ENCODE peak calls at places on chromosomes 13 and 19, in ten cellular contexts. B is AG20443; D is NCI-H1048; U is PC-9; Q is midbrain; R is stimulated activated CD8-positive, alpha-beta memory T cell treated with anti-CD3 and anti-CD28 coated beads, Interleukin-7, amount 100 ng/mL, for 1 hour; E is frontal cortex; P is NCI-H187; O is GM10248; F is NCI-H774. N is an unnamed sample.

GRCh38 chr13:44921931-44922758 is 67.1 kb downstream of the NUFIP1 start:
- DNase-seq in B (peak), D (no peak), U (peak), Q (no peak), R (no peak), E (no peak), P (no peak), O (no peak), F (peak), N (no peak)

GRCh38 chr13:30422056-30422914 is at the start of gene UBE2L5:
- DNase-seq in B (peak), D (peak), U (peak), Q (peak), R (peak), E (peak), P (peak), O (peak), F (peak), N (peak)

GRCh38 chr13:49855930-49856329 is 63.4 kb upstream of the KPNA3 start:
- DNase-seq in B (no peak), D (no peak), U (no peak), Q (no peak), R (no peak), E (no peak), P (no peak), O (no peak), F (no peak), N (no peak)

GRCh38 chr19:814108-815078 is 7.4 kb downstream of the PLPPR3 start:
- DNase-seq in B (no peak), D (no peak), U (no peak), Q (no peak), R (no peak), E (no peak), P (no peak), O (no peak), F (no peak), N (no peak)

GRCh38 chr13:99916366-99917103 is 55.0 kb downstream of the ZIC5 start:
- DNase-seq in B (peak), D (peak), U (peak), Q (peak), R (no peak), E (peak), P (peak), O (peak), F (peak), N (no peak)

GRCh38 chr19:41795031-41795461 is 1.3 kb upstream of the CEACAM3 start:
- DNase-seq in B (no peak), D (peak), U (no peak), Q (peak), R (peak), E (no peak), P (peak), O (peak), F (peak), N (peak)

GRCh38 chr13:97212540-97213146 is 9.5 kb upstream of the MBNL2 start:
- DNase-seq in B (peak), D (no peak), U (peak), Q (peak), R (no peak), E (no peak), P (no peak), O (peak), F (peak), N (no peak)

GRCh38 chr19:49441210-49441959 is at the start of gene SLC17A7:
- DNase-seq in B (peak), D (no peak), U (no peak), Q (no peak), R (no peak), E (no peak), P (no peak), O (peak), F (no peak), N (no peak)

GRCh38 chr13:74910399-74910798 is 571.6 kb downstream of the TBC1D4 start:
- DNase-seq in B (no peak), D (no peak), U (no peak), Q (no peak), R (no peak), E (no peak), P (no peak), O (no peak), F (no peak), N (no peak)

GRCh38 chr19:41939861-41940442 is 11.7 kb upstream of the ERFL start:
- DNase-seq in B (peak), D (no peak), U (no peak), Q (no peak), R (no peak), E (no peak), P (no peak), O (peak), F (peak), N (no peak)

GRCh38 chr13:93819331-93819730 is 592.7 kb downstream of the GPC6 start:
- DNase-seq in B (no peak), D (no peak), U (no peak), Q (no peak), R (no peak), E (no peak), P (no peak), O (no peak), F (no peak), N (no peak)

GRCh38 chr19:29678484-29679106 is 13.3 kb downstream of the PLEKHF1 start:
- DNase-seq in B (no peak), D (no peak), U (no peak), Q (peak), R (no peak), E (no peak), P (no peak), O (no peak), F (no peak), N (no peak)

GRCh38 chr19:58328999-58329398 is 2.2 kb downstream of the ZSCAN22 start:
- DNase-seq in B (no peak), D (no peak), U (no peak), Q (no peak), R (no peak), E (no peak), P (no peak), O (no peak), F (no peak), N (no peak)

GRCh38 chr13:25862156-25862555 is 189.7 kb downstream of the SHISA2 start:
- DNase-seq in B (no peak), D (no peak), U (no peak), Q (no peak), R (no peak), E (no peak), P (no peak), O (no peak), F (no peak), N (no peak)

GRCh38 chr13:30934381-30934780 is 1.9 kb downstream of the TEX26 start:
- DNase-seq in B (no peak), D (no peak), U (no peak), Q (no peak), R (no peak), E (no peak), P (no peak), O (no peak), F (no peak), N (no peak)

GRCh38 chr13:108929532-108929931 is 300.1 kb downstream of the MYO16 start:
- DNase-seq in B (no peak), D (no peak), U (no peak), Q (no peak), R (no peak), E (no peak), P (no peak), O (no peak), F (no peak), N (no peak)

GRCh38 chr13:33016414-33017409 is at the start of gene KL:
- DNase-seq in B (peak), D (no peak), U (no peak), Q (no peak), R (no peak), E (peak), P (no peak), O (peak), F (peak), N (no peak)

GRCh38 chr13:83221813-83222241 is 660.4 kb downstream of the SLITRK1 start:
- DNase-seq in B (no peak), D (no peak), U (no peak), Q (no peak), R (no peak), E (no peak), P (no peak), O (no peak), F (no peak), N (no peak)

GRCh38 chr13:79340490-79340889 is 65.6 kb downstream of the RBM26 start:
- DNase-seq in B (no peak), D (no peak), U (no peak), Q (no peak), R (no peak), E (no peak), P (no peak), O (no peak), F (no peak), N (no peak)

GRCh38 chr13:38753878-38754277 is 67.0 kb downstream of the FREM2 start:
- DNase-seq in B (no peak), D (no peak), U (no peak), Q (no peak), R (no peak), E (no peak), P (no peak), O (no peak), F (no peak), N (no peak)